ENCODE peak calls at places on chromosomes 5 and 9, in eight cellular contexts. One of them, this sample, is unnamed.

GRCh38 chr9:104209387-104209786 is 115.3 kb downstream of the SMC2 start:
- DNase-seq in astrocyte: no peak
- DNase-seq in tibial artery: no peak
- DNase-seq in brain microvascular endothelial cell: no peak
- DNase-seq in sigmoid colon: no peak
- DNase-seq in H9: no peak
- DNase-seq in mesendoderm: no peak
- DNase-seq in CD4-positive, CD25-positive, alpha-beta regulatory T cell: no peak
- DNase-seq in this sample: no peak

GRCh38 chr9:135329571-135330306 is 149.8 kb upstream of the PPP1R26 start:
- DNase-seq in astrocyte: no peak
- DNase-seq in tibial artery: no peak
- DNase-seq in brain microvascular endothelial cell: no peak
- DNase-seq in sigmoid colon: no peak
- DNase-seq in H9: peak
- DNase-seq in mesendoderm: peak
- DNase-seq in CD4-positive, CD25-positive, alpha-beta regulatory T cell: no peak
- DNase-seq in this sample: no peak

GRCh38 chr5:97044057-97044456 is 98.4 kb downstream of the LIX1 start:
- DNase-seq in astrocyte: no peak
- DNase-seq in tibial artery: no peak
- DNase-seq in brain microvascular endothelial cell: peak
- DNase-seq in sigmoid colon: peak
- DNase-seq in H9: peak
- DNase-seq in mesendoderm: peak
- DNase-seq in CD4-positive, CD25-positive, alpha-beta regulatory T cell: no peak
- DNase-seq in this sample: peak

GRCh38 chr5:172658869-172659513 is 17.9 kb downstream of the NEURL1B start:
- DNase-seq in astrocyte: peak
- DNase-seq in tibial artery: peak
- DNase-seq in brain microvascular endothelial cell: no peak
- DNase-seq in sigmoid colon: peak
- DNase-seq in H9: no peak
- DNase-seq in mesendoderm: no peak
- DNase-seq in CD4-positive, CD25-positive, alpha-beta regulatory T cell: no peak
- DNase-seq in this sample: peak

GRCh38 chr5:171953860-171954701 is 52.4 kb downstream of the FBXW11 start:
- DNase-seq in astrocyte: peak
- DNase-seq in tibial artery: no peak
- DNase-seq in brain microvascular endothelial cell: peak
- DNase-seq in sigmoid colon: no peak
- DNase-seq in H9: no peak
- DNase-seq in mesendoderm: peak
- DNase-seq in CD4-positive, CD25-positive, alpha-beta regulatory T cell: no peak
- DNase-seq in this sample: no peak

GRCh38 chr9:91900057-91900816 is 49.8 kb downstream of the ROR2 start:
- DNase-seq in astrocyte: no peak
- DNase-seq in tibial artery: no peak
- DNase-seq in brain microvascular endothelial cell: no peak
- DNase-seq in sigmoid colon: peak
- DNase-seq in H9: no peak
- DNase-seq in mesendoderm: peak
- DNase-seq in CD4-positive, CD25-positive, alpha-beta regulatory T cell: no peak
- DNase-seq in this sample: no peak

GRCh38 chr9:117665601-117666377 is 38.4 kb upstream of the TLR4 start:
- DNase-seq in astrocyte: no peak
- DNase-seq in tibial artery: no peak
- DNase-seq in brain microvascular endothelial cell: no peak
- DNase-seq in sigmoid colon: no peak
- DNase-seq in H9: no peak
- DNase-seq in mesendoderm: no peak
- DNase-seq in CD4-positive, CD25-positive, alpha-beta regulatory T cell: no peak
- DNase-seq in this sample: no peak

GRCh38 chr5:114249838-114250237 is 112.0 kb upstream of the KCNN2 start:
- DNase-seq in astrocyte: peak
- DNase-seq in tibial artery: no peak
- DNase-seq in brain microvascular endothelial cell: no peak
- DNase-seq in sigmoid colon: no peak
- DNase-seq in H9: no peak
- DNase-seq in mesendoderm: no peak
- DNase-seq in CD4-positive, CD25-positive, alpha-beta regulatory T cell: no peak
- DNase-seq in this sample: no peak

GRCh38 chr5:128241071-128241695 is 157.6 kb downstream of the SLC12A2 start:
- DNase-seq in astrocyte: peak
- DNase-seq in tibial artery: no peak
- DNase-seq in brain microvascular endothelial cell: peak
- DNase-seq in sigmoid colon: no peak
- DNase-seq in H9: no peak
- DNase-seq in mesendoderm: no peak
- DNase-seq in CD4-positive, CD25-positive, alpha-beta regulatory T cell: no peak
- DNase-seq in this sample: no peak

GRCh38 chr9:24479696-24480095 is 66.0 kb downstream of the IZUMO3 start:
- DNase-seq in astrocyte: no peak
- DNase-seq in tibial artery: no peak
- DNase-seq in brain microvascular endothelial cell: no peak
- DNase-seq in sigmoid colon: no peak
- DNase-seq in H9: no peak
- DNase-seq in mesendoderm: no peak
- DNase-seq in CD4-positive, CD25-positive, alpha-beta regulatory T cell: no peak
- DNase-seq in this sample: no peak

GRCh38 chr5:74186351-74187315 is 453.9 kb downstream of the ENC1 start:
- DNase-seq in astrocyte: peak
- DNase-seq in tibial artery: no peak
- DNase-seq in brain microvascular endothelial cell: peak
- DNase-seq in sigmoid colon: no peak
- DNase-seq in H9: no peak
- DNase-seq in mesendoderm: no peak
- DNase-seq in CD4-positive, CD25-positive, alpha-beta regulatory T cell: no peak
- DNase-seq in this sample: no peak

GRCh38 chr9:7554699-7555098 is 244.9 kb downstream of the DMAC1 start:
- DNase-seq in astrocyte: no peak
- DNase-seq in tibial artery: no peak
- DNase-seq in brain microvascular endothelial cell: no peak
- DNase-seq in sigmoid colon: no peak
- DNase-seq in H9: no peak
- DNase-seq in mesendoderm: no peak
- DNase-seq in CD4-positive, CD25-positive, alpha-beta regulatory T cell: no peak
- DNase-seq in this sample: no peak

GRCh38 chr5:73701566-73701965 is 75.6 kb downstream of the ARHGEF28 start:
- DNase-seq in astrocyte: peak
- DNase-seq in tibial artery: no peak
- DNase-seq in brain microvascular endothelial cell: no peak
- DNase-seq in sigmoid colon: no peak
- DNase-seq in H9: no peak
- DNase-seq in mesendoderm: no peak
- DNase-seq in CD4-positive, CD25-positive, alpha-beta regulatory T cell: no peak
- DNase-seq in this sample: no peak

GRCh38 chr5:127290946-127291763 is 559 bp downstream of the MEGF10 start:
- DNase-seq in astrocyte: no peak
- DNase-seq in tibial artery: no peak
- DNase-seq in brain microvascular endothelial cell: no peak
- DNase-seq in sigmoid colon: no peak
- DNase-seq in H9: no peak
- DNase-seq in mesendoderm: peak
- DNase-seq in CD4-positive, CD25-positive, alpha-beta regulatory T cell: no peak
- DNase-seq in this sample: no peak

DNA sequence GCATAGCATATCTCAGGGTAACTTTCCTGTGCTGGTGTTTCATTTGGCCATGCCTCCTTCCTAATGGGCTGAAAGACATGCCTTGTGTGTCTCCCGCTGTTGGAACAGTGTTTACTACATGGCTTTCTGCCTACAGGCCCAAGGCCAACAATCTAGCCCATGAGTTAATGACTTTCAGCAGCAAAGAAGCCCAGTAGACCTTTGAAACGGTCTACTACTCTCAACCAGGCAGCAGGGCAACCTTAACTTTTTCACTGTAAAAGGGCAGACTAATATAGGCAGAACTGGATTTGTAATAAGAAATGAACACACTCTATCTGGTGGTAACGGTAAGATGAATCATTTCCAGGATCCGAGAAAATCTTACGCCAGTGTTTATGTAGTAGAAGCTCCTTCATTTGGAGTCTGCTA is 21.0 kb downstream of the C5orf15 start:
- DNase-seq in astrocyte: peak
- DNase-seq in tibial artery: no peak
- DNase-seq in brain microvascular endothelial cell: no peak
- DNase-seq in sigmoid colon: no peak
- DNase-seq in H9: no peak
- DNase-seq in mesendoderm: no peak
- DNase-seq in CD4-positive, CD25-positive, alpha-beta regulatory T cell: no peak
- DNase-seq in this sample: no peak
- H3K27ac ChIP-seq in astrocyte: no peak
- H3K27ac ChIP-seq in tibial artery: peak
- H3K27ac ChIP-seq in brain microvascular endothelial cell: no peak
- H3K27ac ChIP-seq in sigmoid colon: no peak
- H3K27ac ChIP-seq in H9: no peak
- H3K27ac ChIP-seq in mesendoderm: no peak
- H3K27ac ChIP-seq in CD4-positive, CD25-positive, alpha-beta regulatory T cell: no peak
- H3K27ac ChIP-seq in this sample: no peak

GRCh38 chr5:130796902-130797301 is 368.2 kb downstream of the HINT1 start:
- DNase-seq in astrocyte: no peak
- DNase-seq in tibial artery: no peak
- DNase-seq in brain microvascular endothelial cell: no peak
- DNase-seq in sigmoid colon: no peak
- DNase-seq in H9: no peak
- DNase-seq in mesendoderm: peak
- DNase-seq in CD4-positive, CD25-positive, alpha-beta regulatory T cell: no peak
- DNase-seq in this sample: no peak

GRCh38 chr5:130797303-130797702 is 367.8 kb downstream of the HINT1 start:
- DNase-seq in astrocyte: no peak
- DNase-seq in tibial artery: no peak
- DNase-seq in brain microvascular endothelial cell: no peak
- DNase-seq in sigmoid colon: no peak
- DNase-seq in H9: no peak
- DNase-seq in mesendoderm: no peak
- DNase-seq in CD4-positive, CD25-positive, alpha-beta regulatory T cell: no peak
- DNase-seq in this sample: no peak

GRCh38 chr5:130796032-130796431 is 369.0 kb downstream of the HINT1 start:
- DNase-seq in astrocyte: no peak
- DNase-seq in tibial artery: no peak
- DNase-seq in brain microvascular endothelial cell: no peak
- DNase-seq in sigmoid colon: no peak
- DNase-seq in H9: no peak
- DNase-seq in mesendoderm: no peak
- DNase-seq in CD4-positive, CD25-positive, alpha-beta regulatory T cell: no peak
- DNase-seq in this sample: no peak

GRCh38 chr5:130799015-130799414 is 366.0 kb downstream of the HINT1 start:
- DNase-seq in astrocyte: no peak
- DNase-seq in tibial artery: no peak
- DNase-seq in brain microvascular endothelial cell: no peak
- DNase-seq in sigmoid colon: no peak
- DNase-seq in H9: no peak
- DNase-seq in mesendoderm: no peak
- DNase-seq in CD4-positive, CD25-positive, alpha-beta regulatory T cell: no peak
- DNase-seq in this sample: no peak

GRCh38 chr5:130795037-130795436 is 370.0 kb downstream of the HINT1 start:
- DNase-seq in astrocyte: no peak
- DNase-seq in tibial artery: no peak
- DNase-seq in brain microvascular endothelial cell: peak
- DNase-seq in sigmoid colon: no peak
- DNase-seq in H9: no peak
- DNase-seq in mesendoderm: no peak
- DNase-seq in CD4-positive, CD25-positive, alpha-beta regulatory T cell: no peak
- DNase-seq in this sample: no peak
- H3K27ac ChIP-seq in astrocyte: no peak
- H3K27ac ChIP-seq in tibial artery: no peak
- H3K27ac ChIP-seq in brain microvascular endothelial cell: no peak
- H3K27ac ChIP-seq in sigmoid colon: no peak
- H3K27ac ChIP-seq in H9: no peak
- H3K27ac ChIP-seq in mesendoderm: no peak
- H3K27ac ChIP-seq in CD4-positive, CD25-positive, alpha-beta regulatory T cell: no peak
- H3K27ac ChIP-seq in this sample: no peak

DNA sequence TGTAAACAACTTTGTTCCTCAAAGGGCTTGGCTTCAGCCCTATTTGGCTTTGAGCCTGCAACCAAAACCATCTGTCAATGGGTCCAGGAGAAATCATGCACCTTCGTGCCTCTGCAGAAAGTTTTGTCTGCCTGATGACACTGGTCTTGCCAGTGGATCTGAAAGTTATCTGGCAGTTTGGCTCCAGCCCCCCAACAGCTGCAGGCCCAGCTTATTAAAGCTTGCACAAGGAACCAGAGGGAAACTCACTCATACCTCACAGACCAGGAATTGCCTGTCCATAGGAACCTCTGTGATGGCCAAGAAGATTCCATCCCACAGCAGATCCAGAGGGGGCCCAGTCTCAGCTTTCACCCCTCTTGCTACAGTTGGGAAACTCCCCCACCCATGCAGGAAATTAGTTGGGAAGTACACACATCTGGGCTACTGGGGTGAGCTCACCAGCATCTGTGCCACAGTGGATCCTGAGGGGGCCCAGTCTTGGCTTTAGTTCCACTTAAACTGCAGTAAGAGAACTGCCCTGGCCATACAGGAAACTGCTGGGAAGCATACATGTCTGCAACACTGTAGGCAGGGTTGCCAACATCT is 265.5 kb downstream of the GRIA1 start:
- DNase-seq in astrocyte: no peak
- DNase-seq in tibial artery: no peak
- DNase-seq in brain microvascular endothelial cell: no peak
- DNase-seq in sigmoid colon: no peak
- DNase-seq in H9: no peak
- DNase-seq in mesendoderm: no peak
- DNase-seq in CD4-positive, CD25-positive, alpha-beta regulatory T cell: no peak
- DNase-seq in this sample: no peak
- H3K27ac ChIP-seq in astrocyte: no peak
- H3K27ac ChIP-seq in tibial artery: no peak
- H3K27ac ChIP-seq in brain microvascular endothelial cell: no peak
- H3K27ac ChIP-seq in sigmoid colon: no peak
- H3K27ac ChIP-seq in H9: no peak
- H3K27ac ChIP-seq in mesendoderm: no peak
- H3K27ac ChIP-seq in CD4-positive, CD25-positive, alpha-beta regulatory T cell: no peak
- H3K27ac ChIP-seq in this sample: no peak

GRCh38 chr5:65186646-65187227 is 295.0 kb downstream of the ADAMTS6 start:
- DNase-seq in astrocyte: peak
- DNase-seq in tibial artery: no peak
- DNase-seq in brain microvascular endothelial cell: no peak
- DNase-seq in sigmoid colon: no peak
- DNase-seq in H9: no peak
- DNase-seq in mesendoderm: no peak
- DNase-seq in CD4-positive, CD25-positive, alpha-beta regulatory T cell: no peak
- DNase-seq in this sample: no peak
- H3K27ac ChIP-seq in astrocyte: peak
- H3K27ac ChIP-seq in tibial artery: no peak
- H3K27ac ChIP-seq in brain microvascular endothelial cell: peak
- H3K27ac ChIP-seq in sigmoid colon: no peak
- H3K27ac ChIP-seq in H9: no peak
- H3K27ac ChIP-seq in mesendoderm: no peak
- H3K27ac ChIP-seq in CD4-positive, CD25-positive, alpha-beta regulatory T cell: no peak
- H3K27ac ChIP-seq in this sample: no peak

DNA sequence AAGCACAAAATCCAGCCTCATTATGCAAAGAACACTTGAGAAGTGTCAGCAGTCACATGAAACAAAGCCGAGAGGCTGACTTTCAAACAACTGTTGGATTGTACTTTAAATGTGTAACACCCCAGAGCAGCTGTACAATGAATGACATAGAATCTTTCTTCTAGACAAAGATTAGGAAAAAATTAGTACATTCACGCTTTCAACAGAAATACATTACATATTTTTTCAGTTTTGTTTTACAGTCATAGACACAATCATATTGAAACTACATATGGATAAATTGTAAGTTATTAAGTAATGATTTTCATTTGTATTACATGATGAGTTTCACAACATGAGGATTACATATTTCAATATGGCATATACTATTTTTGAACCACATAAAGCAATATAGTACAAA is 10.6 kb upstream of the AGXT2 start:
- DNase-seq in astrocyte: no peak
- DNase-seq in tibial artery: no peak
- DNase-seq in brain microvascular endothelial cell: no peak
- DNase-seq in sigmoid colon: no peak
- DNase-seq in H9: no peak
- DNase-seq in mesendoderm: no peak
- DNase-seq in CD4-positive, CD25-positive, alpha-beta regulatory T cell: no peak
- DNase-seq in this sample: no peak
- H3K27ac ChIP-seq in astrocyte: no peak
- H3K27ac ChIP-seq in tibial artery: no peak
- H3K27ac ChIP-seq in brain microvascular endothelial cell: no peak
- H3K27ac ChIP-seq in sigmoid colon: no peak
- H3K27ac ChIP-seq in H9: no peak
- H3K27ac ChIP-seq in mesendoderm: no peak
- H3K27ac ChIP-seq in CD4-positive, CD25-positive, alpha-beta regulatory T cell: no peak
- H3K27ac ChIP-seq in this sample: no peak

This sample was measured in heart right ventricle.